ENCODE peak calls at places on chromosomes 7 and 10, in seven cellular contexts. D is IMR-90, R is mesenchymal stem cell, G is neuronal stem cell, F is H9, O is H1, M is mesendoderm. Q is an unnamed sample.

GRCh38 chr7:120079704-120080103 is 193.3 kb upstream of the KCND2 start:
- DNase-seq in D (no peak), O (no peak), F (no peak), R (no peak), G (no peak), M (no peak), Q (no peak)

GRCh38 chr10:51196508-51197175 is 122.4 kb downstream of the PRKG1 start:
- DNase-seq in R (no peak), D (no peak), M (no peak), F (no peak), O (no peak), G (no peak), Q (no peak)

GRCh38 chr10:49157229-49157628 is 23.4 kb upstream of the FAM170B start:
- DNase-seq in R (no peak), O (no peak), F (no peak), G (no peak), M (no peak), D (no peak), Q (no peak)

GRCh38 chr10:22005763-22006162 is 2.2 kb upstream of the DNAJC1 start:
- DNase-seq in F (no peak), G (no peak), O (no peak), D (no peak), R (no peak), M (no peak), Q (no peak)

GRCh38 chr10:86900955-86901354 is 56.5 kb downstream of the MMRN2 start:
- DNase-seq in D (peak), O (no peak), M (no peak), G (no peak), F (no peak), R (peak), Q (no peak)

GRCh38 chr10:28728396-28728795 is 51.1 kb downstream of the BAMBI start:
- DNase-seq in F (no peak), G (no peak), M (no peak), R (no peak), D (no peak), O (no peak), Q (no peak)

GRCh38 chr7:16086743-16087142 is 334.6 kb downstream of the CRPPA start:
- DNase-seq in R (no peak), O (no peak), F (no peak), M (no peak), G (no peak), D (no peak), Q (no peak)

GRCh38 chr10:124742418-124743187 is 1.6 kb downstream of the FAM53B start:
- DNase-seq in G (no peak), M (peak), R (peak), F (no peak), D (no peak), O (no peak), Q (peak)

GRCh38 chr7:99380823-99381663 is 6.5 kb downstream of the ARPC1B start:
- DNase-seq in R (no peak), D (no peak), G (no peak), O (no peak), M (no peak), F (no peak), Q (peak)

GRCh38 chr10:71666607-71667373 is 52.8 kb downstream of the C10orf105 start:
- DNase-seq in O (no peak), G (no peak), R (no peak), F (no peak), D (no peak), M (no peak), Q (no peak)

GRCh38 chr7:14687777-14688176 is 214.8 kb downstream of the DGKB start:
- DNase-seq in M (no peak), R (peak), F (no peak), D (no peak), O (no peak), G (no peak), Q (no peak)

DNA sequence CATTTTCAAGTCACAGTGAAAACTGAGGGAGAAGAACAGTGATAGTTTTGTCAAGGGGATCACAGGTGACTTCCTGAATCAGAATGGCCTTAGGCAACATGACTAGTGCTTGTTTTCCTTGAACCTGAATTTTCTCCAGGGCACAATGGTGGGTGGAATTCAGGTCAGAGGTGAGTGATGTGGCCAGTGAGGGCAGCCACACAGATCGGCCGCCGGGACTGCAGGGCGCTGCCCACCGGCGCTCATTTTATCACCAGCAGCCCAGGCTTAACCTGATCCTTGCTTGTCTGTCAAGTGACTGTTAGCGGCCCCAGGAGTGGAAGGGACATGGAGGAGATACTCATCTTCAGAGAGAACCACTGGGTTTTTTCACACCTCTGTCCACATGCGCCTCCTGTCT is 108.5 kb downstream of the DOCK1 start:
- DNase-seq in F (no peak), M (peak), O (no peak), D (no peak), R (no peak), G (no peak), Q (peak)
- H3K23ac ChIP-seq in F (no peak), M (no peak), O (no peak), D (no peak), R (no peak), G (no peak), Q (no peak)

GRCh38 chr10:12243860-12244620 is 48.1 kb downstream of the CDC123 start:
- DNase-seq in F (no peak), D (no peak), M (no peak), R (no peak), O (no peak), G (no peak), Q (no peak)

GRCh38 chr10:12238821-12239220 is 42.8 kb downstream of the CDC123 start:
- DNase-seq in D (no peak), G (no peak), F (no peak), R (no peak), M (no peak), O (no peak), Q (peak)

GRCh38 chr10:12237265-12238220 is 41.6 kb downstream of the CDC123 start:
- DNase-seq in R (no peak), D (no peak), G (no peak), F (no peak), O (no peak), M (no peak), Q (no peak)

GRCh38 chr10:12241810-12242529 is 46.0 kb downstream of the CDC123 start:
- DNase-seq in M (no peak), R (no peak), G (no peak), O (no peak), D (peak), F (no peak), Q (no peak)
- H4K8ac ChIP-seq in M (no peak), R (no peak), G (no peak), O (no peak), D (no peak), F (no peak), Q (no peak)

GRCh38 chr7:155287229-155287935 is 10.3 kb upstream of the INSIG1 start:
- DNase-seq in R (no peak), D (no peak), M (no peak), G (no peak), F (no peak), O (no peak), Q (no peak)
- H3K23ac ChIP-seq in R (no peak), D (no peak), M (no peak), G (no peak), F (no peak), O (no peak), Q (no peak)

GRCh38 chr10:111732116-111732785 is 451.3 kb downstream of the GPAM start:
- DNase-seq in F (no peak), O (no peak), M (no peak), R (no peak), D (no peak), G (no peak), Q (no peak)
- H4K8ac ChIP-seq in F (no peak), O (no peak), M (no peak), R (no peak), D (no peak), G (no peak), Q (no peak)

GRCh38 chr7:23981314-23981713 is 271.3 kb downstream of the STK31 start:
- DNase-seq in M (no peak), R (no peak), F (no peak), D (no peak), G (no peak), O (no peak), Q (no peak)

GRCh38 chr7:23981758-23982157 is 271.7 kb downstream of the STK31 start:
- DNase-seq in F (no peak), O (no peak), M (no peak), D (no peak), G (no peak), R (no peak), Q (no peak)

GRCh38 chr7:23980081-23980480 is 270.1 kb downstream of the STK31 start:
- DNase-seq in R (no peak), O (no peak), F (no peak), D (no peak), G (no peak), M (no peak), Q (no peak)
- H3K23ac ChIP-seq in R (no peak), O (no peak), F (no peak), D (no peak), G (no peak), M (no peak), Q (peak)

GRCh38 chr7:25982684-25983083 is 169.3 kb upstream of the NFE2L3 start:
- DNase-seq in G (no peak), O (no peak), D (no peak), M (no peak), F (no peak), R (no peak), Q (no peak)
- H4K8ac ChIP-seq in G (no peak), O (no peak), D (no peak), M (no peak), F (no peak), R (no peak), Q (no peak)

GRCh38 chr10:101828734-101829551 is 10.7 kb upstream of the OGA start:
- DNase-seq in G (no peak), F (no peak), D (no peak), M (no peak), O (no peak), R (no peak), Q (no peak)
- H3K23ac ChIP-seq in G (no peak), F (no peak), D (no peak), M (no peak), O (no peak), R (no peak), Q (no peak)

Q was measured in trophoblast cell.